ENCODE peak calls at places on chromosomes 2 and 18, in nine cellular contexts. K, D, W, X, T, A, J, R and G are unnamed samples.

GRCh38 chr2:102143450-102143985 is 972 bp downstream of the IL1R1 start:
- DNase-seq in X (no peak), W (no peak), R (no peak), K (peak), A (no peak), D (no peak), T (peak), J (peak), G (no peak)

GRCh38 chr2:37544617-37545031 is 126.8 kb downstream of the CDC42EP3 start:
- DNase-seq in X (no peak), T (no peak), R (peak), J (no peak), K (peak), A (no peak), D (no peak), W (no peak), G (no peak)

GRCh38 chr2:148814143-148814852 is 60.7 kb upstream of the KIF5C start:
- DNase-seq in T (no peak), K (peak), W (peak), J (no peak), X (no peak), R (peak), A (no peak), D (no peak), G (no peak)

GRCh38 chr2:228329279-228329678 is 147.8 kb upstream of the SPHKAP start:
- DNase-seq in R (no peak), D (no peak), X (no peak), A (no peak), T (no peak), W (no peak), K (no peak), J (no peak), G (no peak)

GRCh38 chr2:85457877-85458316 is 39.4 kb downstream of the SH2D6 start:
- DNase-seq in J (no peak), K (peak), R (peak), W (peak), A (no peak), D (no peak), X (peak), T (no peak), G (peak)

GRCh38 chr18:79583984-79584401 is 95.6 kb upstream of the CTDP1 start:
- DNase-seq in A (no peak), W (no peak), K (no peak), D (no peak), J (no peak), T (no peak), X (no peak), R (no peak), G (no peak)

GRCh38 chr2:238104071-238104511 is 4.0 kb downstream of the ESPNL start:
- DNase-seq in X (no peak), W (no peak), D (no peak), A (no peak), K (no peak), R (no peak), J (no peak), T (no peak), G (no peak)

GRCh38 chr2:219645631-219646527 is 18.4 kb downstream of the SLC4A3 start:
- DNase-seq in X (peak), W (peak), R (peak), D (no peak), A (no peak), T (peak), J (peak), K (peak), G (peak)

GRCh38 chr18:76943542-76944339 is 121.4 kb downstream of the ZNF236 start:
- DNase-seq in R (no peak), A (no peak), J (no peak), W (no peak), X (no peak), T (no peak), K (no peak), D (no peak), G (no peak)

GRCh38 chr2:194104687-194105086 is 1552.3 kb upstream of the SLC39A10 start:
- DNase-seq in J (no peak), X (no peak), T (no peak), W (no peak), A (peak), D (no peak), R (no peak), K (no peak), G (no peak)

GRCh38 chr2:194105358-194105757 is 1551.7 kb upstream of the SLC39A10 start:
- DNase-seq in J (no peak), D (no peak), R (no peak), T (no peak), X (no peak), W (no peak), A (no peak), K (no peak), G (no peak)

GRCh38 chr2:194100201-194100600 is 1556.8 kb upstream of the SLC39A10 start:
- DNase-seq in A (no peak), T (no peak), D (no peak), R (no peak), W (no peak), X (no peak), J (no peak), K (peak), G (no peak)

GRCh38 chr2:194103941-194104655 is 1552.9 kb upstream of the SLC39A10 start:
- DNase-seq in A (no peak), K (no peak), D (no peak), R (no peak), J (no peak), X (no peak), W (no peak), T (no peak), G (no peak)
- H3K9ac ChIP-seq in A (no peak), K (no peak), D (no peak), R (no peak), J (no peak), X (no peak), W (no peak), T (no peak), G (no peak)

GRCh38 chr2:231198291-231199173 is at the start of gene ARMC9:
- DNase-seq in W (peak), X (no peak), J (peak), T (peak), R (peak), A (peak), K (peak), D (peak), G (peak)
- TF ChIP-seq CTCF in W (no peak), X (no peak), J (peak), T (no peak), R (no peak), A (no peak), K (no peak), D (no peak), G (no peak)

GRCh38 chr2:118849226-118850170 is 2.0 kb upstream of the EN1 start:
- DNase-seq in X (no peak), D (peak), W (no peak), K (no peak), A (no peak), T (no peak), R (no peak), J (no peak), G (no peak)

GRCh38 chr2:118846667-118847446 is 591 bp downstream of the EN1 start:
- DNase-seq in A (no peak), K (no peak), X (no peak), W (peak), D (peak), J (no peak), R (no peak), T (peak), G (no peak)

GRCh38 chr2:118845843-118846666 is 1.4 kb downstream of the EN1 start:
- DNase-seq in T (peak), D (peak), J (no peak), A (no peak), X (no peak), R (no peak), W (no peak), K (no peak), G (no peak)

GRCh38 chr2:118848381-118849225 is 1.2 kb upstream of the EN1 start:
- DNase-seq in K (no peak), W (no peak), R (no peak), X (no peak), D (peak), T (no peak), A (no peak), J (no peak), G (no peak)

DNA sequence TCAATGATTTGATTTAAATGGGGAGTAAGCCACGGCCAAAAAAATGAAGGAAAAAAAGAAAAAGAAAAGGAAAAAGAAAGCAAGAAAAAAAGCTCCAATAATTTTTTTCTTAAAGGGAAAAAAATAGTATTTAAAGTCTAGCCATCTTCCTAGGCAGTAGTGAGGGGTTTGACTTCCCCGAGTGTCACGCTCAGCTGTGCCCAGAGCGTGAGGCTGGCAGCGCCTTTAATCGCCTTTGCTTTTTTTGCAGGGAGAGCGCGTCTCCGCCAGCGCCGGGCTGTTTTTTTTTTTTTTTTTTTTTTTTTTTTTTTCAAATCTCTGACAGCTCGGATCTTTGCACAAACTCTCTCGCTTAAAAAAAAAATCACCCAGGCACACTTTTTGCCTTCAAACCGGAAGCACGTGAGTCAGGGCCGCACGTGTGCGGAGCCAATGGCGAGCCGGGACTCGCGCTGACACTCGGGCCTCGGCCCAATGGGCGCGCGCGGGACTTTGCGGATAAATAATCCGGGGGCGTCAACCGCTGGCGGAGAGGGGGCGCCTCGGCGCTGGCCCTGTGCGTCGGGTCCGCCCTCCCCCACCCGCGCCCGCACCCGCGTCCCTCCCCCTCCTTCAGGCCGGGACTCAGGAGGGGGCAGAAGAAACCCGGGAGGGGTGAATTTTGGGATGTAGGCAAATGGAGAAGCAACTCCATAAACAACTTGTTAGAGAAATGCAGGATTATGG is at the start of gene EN1:
- DNase-seq in W (peak), T (peak), R (peak), D (peak), A (no peak), K (peak), X (no peak), J (no peak), G (no peak)
- TF ChIP-seq EZH2 in W (no peak), T (no peak), R (no peak), D (peak), A (no peak), K (no peak), X (no peak), J (peak), G (no peak)

GRCh38 chr18:41134426-41134825 is 820.6 kb upstream of the PIK3C3 start:
- DNase-seq in T (no peak), A (no peak), J (no peak), X (no peak), D (no peak), W (no peak), R (peak), K (peak), G (no peak)
- H3K9ac ChIP-seq in T (no peak), A (no peak), J (no peak), X (no peak), D (no peak), W (no peak), R (no peak), K (no peak), G (no peak)

GRCh38 chr2:19649107-19649506 is 252.7 kb downstream of the TTC32 start:
- DNase-seq in D (no peak), W (peak), R (peak), T (no peak), J (no peak), K (peak), X (no peak), A (no peak), G (peak)
- TF ChIP-seq CTCF in D (no peak), W (no peak), R (no peak), T (no peak), J (no peak), K (peak), X (no peak), A (no peak), G (peak)

GRCh38 chr2:11482473-11483031 is 16.6 kb upstream of the E2F6 start:
- DNase-seq in A (peak), W (no peak), T (no peak), K (no peak), X (no peak), D (peak), R (no peak), J (no peak), G (no peak)
- TF ChIP-seq EZH2 in A (no peak), W (no peak), T (no peak), K (no peak), X (no peak), D (peak), R (peak), J (no peak), G (no peak)

GRCh38 chr2:8494151-8494550 is 187.7 kb upstream of the ID2 start:
- DNase-seq in X (no peak), R (no peak), T (no peak), D (peak), W (no peak), J (no peak), K (no peak), A (no peak), G (no peak)
- H3K9ac ChIP-seq in X (no peak), R (no peak), T (no peak), D (no peak), W (no peak), J (no peak), K (no peak), A (no peak), G (no peak)

DNA sequence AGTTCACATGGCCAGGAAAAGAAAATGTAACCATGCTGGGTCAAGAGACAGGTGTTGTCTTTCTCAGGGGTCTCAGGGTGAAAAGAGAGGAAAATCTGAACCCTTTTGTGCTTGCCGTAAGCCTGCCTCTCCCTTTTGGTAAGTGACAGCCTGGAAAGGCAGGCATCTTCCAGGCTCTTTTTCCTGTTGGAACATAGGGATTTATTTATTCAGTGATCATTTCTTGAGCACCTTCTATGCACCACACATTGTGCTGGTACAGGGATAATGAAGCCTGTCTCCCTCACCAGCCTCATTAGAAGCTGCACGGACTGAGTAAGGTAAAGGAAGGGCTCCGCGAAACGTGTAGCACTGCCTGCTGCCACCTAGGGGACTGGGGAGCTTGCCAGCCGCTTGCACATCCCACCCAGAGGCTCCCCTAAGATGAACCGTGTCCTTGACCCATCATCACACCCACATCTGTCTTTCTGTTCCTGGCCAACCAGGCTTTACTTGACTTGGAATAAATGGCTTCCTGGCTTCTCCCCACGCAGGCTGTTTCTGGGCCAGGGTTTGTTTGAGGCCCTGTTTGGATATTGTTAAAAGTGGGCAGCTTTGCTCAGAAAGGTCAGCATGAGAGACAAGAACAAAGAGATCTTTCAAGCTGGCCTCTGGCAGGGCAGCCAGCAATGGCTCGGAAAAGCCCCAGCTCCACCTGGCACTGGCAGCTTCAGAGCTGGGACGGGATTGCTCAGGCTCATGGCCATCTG is 73.3 kb upstream of the MCFD2 start:
- DNase-seq in K (peak), X (no peak), T (no peak), R (no peak), J (peak), D (peak), W (no peak), A (no peak), G (no peak)
- TF ChIP-seq CTCF in K (no peak), X (peak), T (peak), R (peak), J (peak), D (peak), W (peak), A (no peak), G (no peak)